ENCODE peak calls at places on chromosomes 5 and 9, in eight cellular contexts. M is AML-193; X is CD4-positive, alpha-beta T cell; O is NCI-H510A treated with DMSO at 0.1 percent for 48 hours; Y is aorta; W is activated CD4-positive, alpha-beta T cell treated with anti-CD3 and anti-CD28 coated beads for 24 hours; B is Calu3; Q is D341Med. H is an unnamed sample.

GRCh38 chr9:127451681-127452480 is 571 bp downstream of the LRSAM1 start:
- DNase-seq in M (peak), X (no peak), O (peak), Y (peak), W (no peak), B (peak), Q (peak), H (no peak)

GRCh38 chr9:135879619-135880018 is 27.7 kb downstream of the CAMSAP1 start:
- DNase-seq in M (no peak), X (no peak), O (no peak), Y (no peak), W (no peak), B (no peak), Q (no peak), H (no peak)

GRCh38 chr9:87499455-87500015 is 1.9 kb downstream of the DAPK1 start:
- DNase-seq in M (no peak), X (no peak), O (no peak), Y (no peak), W (no peak), B (no peak), Q (no peak), H (no peak)

GRCh38 chr5:126031989-126032716 is 391.1 kb upstream of the GRAMD2B start:
- DNase-seq in M (no peak), X (no peak), O (peak), Y (no peak), W (no peak), B (peak), Q (no peak), H (no peak)

GRCh38 chr5:84088996-84089395 is 295.7 kb downstream of the EDIL3 start:
- DNase-seq in M (no peak), X (no peak), O (no peak), Y (no peak), W (no peak), B (peak), Q (peak), H (peak)

GRCh38 chr5:109759304-109759703 is 69.6 kb downstream of the MAN2A1 start:
- DNase-seq in M (no peak), X (no peak), O (no peak), Y (no peak), W (no peak), B (no peak), Q (no peak), H (no peak)

GRCh38 chr9:120531683-120532300 is 48.2 kb downstream of the CDK5RAP2 start:
- DNase-seq in M (peak), X (no peak), O (peak), Y (no peak), W (no peak), B (peak), Q (peak), H (no peak)

GRCh38 chr5:157718529-157718928 is 12.7 kb upstream of the THG1L start:
- DNase-seq in M (peak), X (no peak), O (peak), Y (no peak), W (no peak), B (peak), Q (peak), H (peak)

GRCh38 chr5:76337949-76338589 is 65.0 kb upstream of the IQGAP2 start:
- DNase-seq in M (peak), X (peak), O (no peak), Y (no peak), W (no peak), B (peak), Q (peak), H (no peak)

GRCh38 chr9:79080536-79080935 is 491.2 kb upstream of the TLE4 start:
- DNase-seq in M (no peak), X (no peak), O (no peak), Y (no peak), W (no peak), B (no peak), Q (no peak), H (no peak)

GRCh38 chr9:101408374-101409078 is 9.9 kb downstream of the ZNF189 start:
- DNase-seq in M (no peak), X (no peak), O (no peak), Y (no peak), W (no peak), B (no peak), Q (no peak), H (no peak)

GRCh38 chr9:120663380-120663779 is 50.9 kb downstream of the MEGF9 start:
- DNase-seq in M (peak), X (no peak), O (no peak), Y (no peak), W (no peak), B (no peak), Q (no peak), H (no peak)

GRCh38 chr5:147188200-147189108 is 46.4 kb upstream of the STK32A start:
- DNase-seq in M (peak), X (peak), O (peak), Y (no peak), W (no peak), B (peak), Q (peak), H (peak)

GRCh38 chr9:35164711-35165110 is 2.9 kb downstream of the UNC13B start:
- DNase-seq in M (no peak), X (no peak), O (no peak), Y (no peak), W (no peak), B (no peak), Q (no peak), H (no peak)

GRCh38 chr9:125758986-125759811 is 12.0 kb downstream of the PBX3 start:
- DNase-seq in M (peak), X (no peak), O (peak), Y (no peak), W (no peak), B (no peak), Q (no peak), H (no peak)

GRCh38 chr5:61450880-61451279 is 118.8 kb downstream of the ZSWIM6 start:
- DNase-seq in M (no peak), X (no peak), O (peak), Y (no peak), W (no peak), B (no peak), Q (no peak), H (peak)

GRCh38 chr5:175418252-175418651 is 25.7 kb downstream of the DRD1 start:
- DNase-seq in M (no peak), X (no peak), O (no peak), Y (no peak), W (no peak), B (no peak), Q (no peak), H (no peak)

GRCh38 chr5:144033481-144033880 is 137.0 kb downstream of the YIPF5 start:
- DNase-seq in M (no peak), X (no peak), O (no peak), Y (no peak), W (no peak), B (no peak), Q (no peak), H (no peak)

GRCh38 chr9:81517954-81518353 is 171.4 kb downstream of the TLE1 start:
- DNase-seq in M (no peak), X (no peak), O (peak), Y (no peak), W (no peak), B (no peak), Q (no peak), H (no peak)

GRCh38 chr5:37844004-37844403 is 4.2 kb upstream of the GDNF start:
- DNase-seq in M (no peak), X (no peak), O (no peak), Y (no peak), W (no peak), B (no peak), Q (no peak), H (no peak)

GRCh38 chr9:4339783-4340335 is 40.0 kb upstream of the GLIS3 start:
- DNase-seq in M (no peak), X (no peak), O (no peak), Y (no peak), W (no peak), B (no peak), Q (no peak), H (no peak)

GRCh38 chr9:68472119-68472518 is 68.6 kb downstream of the TMEM252 start:
- DNase-seq in M (no peak), X (no peak), O (no peak), Y (no peak), W (no peak), B (no peak), Q (no peak), H (no peak)

GRCh38 chr5:128227984-128228383 is 144.4 kb downstream of the SLC12A2 start:
- DNase-seq in M (no peak), X (no peak), O (no peak), Y (no peak), W (no peak), B (no peak), Q (no peak), H (peak)

GRCh38 chr9:13163287-13163686 is 116.2 kb downstream of the MPDZ start:
- DNase-seq in M (no peak), X (no peak), O (no peak), Y (no peak), W (no peak), B (no peak), Q (no peak), H (no peak)

GRCh38 chr9:131361202-131361833 is 32.6 kb upstream of the PRRC2B start:
- DNase-seq in M (peak), X (no peak), O (no peak), Y (peak), W (no peak), B (peak), Q (no peak), H (no peak)

GRCh38 chr9:113299800-113300292 is 3.3 kb downstream of the RNF183 start:
- DNase-seq in M (no peak), X (no peak), O (peak), Y (no peak), W (no peak), B (peak), Q (no peak), H (no peak)

GRCh38 chr5:172849636-172850453 is 15.8 kb downstream of the ERGIC1 start:
- DNase-seq in M (no peak), X (no peak), O (no peak), Y (peak), W (no peak), B (peak), Q (peak), H (no peak)

GRCh38 chr5:116428966-116429365 is 145.7 kb downstream of the SEMA6A start:
- DNase-seq in M (no peak), X (no peak), O (no peak), Y (no peak), W (no peak), B (no peak), Q (no peak), H (no peak)

GRCh38 chr5:168227001-168227400 is 64.4 kb upstream of the WWC1 start:
- DNase-seq in M (no peak), X (no peak), O (no peak), Y (no peak), W (no peak), B (no peak), Q (no peak), H (no peak)